ENCODE peak calls at places on chromosomes 12 and 14, in nine cellular contexts. F, B, V, X, Q, J, T, N and H are unnamed samples.

GRCh38 chr12:106288510-106289195 is 13.9 kb upstream of the TCP11L2 start:
- DNase-seq in F (peak; percentile 84), B (peak; percentile 84), V (peak; percentile 97), X (no peak), Q (peak; percentile 31), J (no peak), T (peak; percentile 72), N (no peak), H (no peak)

GRCh38 chr14:92496458-92496857 is 17.1 kb upstream of the RIN3 start:
- DNase-seq in F (no peak), B (no peak), V (no peak), X (no peak), Q (no peak), J (no peak), T (no peak), N (no peak), H (no peak)

GRCh38 chr14:54169254-54169924 is 212.8 kb upstream of the BMP4 start:
- DNase-seq in F (no peak), B (no peak), V (peak; percentile 10), X (no peak), Q (no peak), J (no peak), T (peak; percentile 99), N (no peak), H (no peak)

GRCh38 chr12:12441891-12442461 is 85.1 kb downstream of the BORCS5 start:
- DNase-seq in F (no peak), B (no peak), V (peak; percentile 39), X (no peak), Q (no peak), J (no peak), T (no peak), N (no peak), H (no peak)

GRCh38 chr14:101411151-101411550 is 150.1 kb upstream of the DIO3 start:
- DNase-seq in F (no peak), B (no peak), V (no peak), X (no peak), Q (no peak), J (no peak), T (no peak), N (no peak), H (no peak)

GRCh38 chr12:38956337-38956736 is 50.9 kb upstream of the CPNE8 start:
- DNase-seq in F (no peak), B (peak; percentile 76), V (no peak), X (no peak), Q (no peak), J (no peak), T (no peak), N (no peak), H (no peak)

GRCh38 chr12:131608740-131609665 is 101.9 kb upstream of the SFSWAP start:
- DNase-seq in F (no peak), B (no peak), V (peak; percentile 7), X (peak; percentile 50), Q (peak; percentile 94), J (peak; percentile 52), T (peak; percentile 64), N (peak; percentile 66), H (peak; percentile 75)

GRCh38 chr14:77988096-77988870 is 181.9 kb upstream of the NRXN3 start:
- DNase-seq in F (no peak), B (no peak), V (no peak), X (no peak), Q (peak; percentile 16), J (no peak), T (no peak), N (peak; percentile 35), H (no peak)

GRCh38 chr12:129075451-129076208 is 222.4 kb downstream of the GLT1D1 start:
- DNase-seq in F (no peak), B (no peak), V (no peak), X (no peak), Q (no peak), J (no peak), T (no peak), N (no peak), H (no peak)

GRCh38 chr14:104651876-104652260 is 37.5 kb upstream of the INF2 start:
- DNase-seq in F (no peak), B (no peak), V (no peak), X (no peak), Q (peak; percentile 54), J (no peak), T (no peak), N (no peak), H (no peak)
- TF ChIP-seq CTCF in F (no peak), B (no peak), V (no peak), X (no peak), Q (peak; percentile 40), J (no peak), T (no peak), N (no peak), H (no peak)

DNA sequence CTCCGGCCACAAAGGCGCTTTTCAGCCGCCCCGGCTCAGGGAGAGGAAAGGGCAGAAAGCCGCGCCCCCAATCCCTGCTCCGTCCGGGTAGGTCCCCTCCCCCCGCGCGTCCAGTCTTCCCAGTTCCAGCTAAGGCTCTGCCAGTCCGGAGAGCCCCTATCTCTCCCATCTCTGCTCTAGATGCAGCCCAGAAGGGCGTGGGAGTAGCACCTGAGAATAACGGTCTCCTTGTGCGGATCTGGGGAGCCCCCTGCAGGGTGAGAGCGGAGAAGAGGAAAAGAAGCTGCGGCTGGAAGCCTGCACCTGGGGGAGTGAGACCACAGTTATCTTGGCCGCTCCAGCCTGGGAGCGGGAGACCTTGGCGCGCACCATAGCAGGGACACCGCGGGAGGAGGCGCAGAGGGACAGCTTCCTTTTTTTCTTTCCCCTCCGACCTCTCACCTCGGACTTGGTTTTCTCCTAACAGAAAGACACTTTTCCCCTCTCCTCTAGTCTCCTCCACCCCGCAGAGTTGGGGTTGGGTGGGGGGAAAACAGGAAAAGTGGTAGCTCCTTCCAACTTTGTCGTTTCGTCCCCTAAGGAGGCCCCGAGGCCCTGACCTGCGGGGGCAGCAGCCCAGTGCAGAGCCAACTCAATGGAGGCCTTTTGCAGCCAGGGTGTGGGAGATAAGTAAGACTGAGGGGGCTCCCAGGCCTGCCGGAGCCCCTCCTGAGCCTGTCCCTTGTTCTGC is 2.4 kb downstream of the DHH start:
- DNase-seq in F (no peak), B (no peak), V (peak; percentile 30), X (peak; percentile 58), Q (peak; percentile 92), J (peak; percentile 35), T (no peak), N (no peak), H (peak; percentile 86)
- TF ChIP-seq CTCF in F (peak; percentile 65), B (peak; percentile 78), V (peak; percentile 43), X (peak; percentile 77), Q (peak; percentile 69), J (peak; percentile 55), T (peak; percentile 55), N (no peak), H (peak; percentile 62)

DNA sequence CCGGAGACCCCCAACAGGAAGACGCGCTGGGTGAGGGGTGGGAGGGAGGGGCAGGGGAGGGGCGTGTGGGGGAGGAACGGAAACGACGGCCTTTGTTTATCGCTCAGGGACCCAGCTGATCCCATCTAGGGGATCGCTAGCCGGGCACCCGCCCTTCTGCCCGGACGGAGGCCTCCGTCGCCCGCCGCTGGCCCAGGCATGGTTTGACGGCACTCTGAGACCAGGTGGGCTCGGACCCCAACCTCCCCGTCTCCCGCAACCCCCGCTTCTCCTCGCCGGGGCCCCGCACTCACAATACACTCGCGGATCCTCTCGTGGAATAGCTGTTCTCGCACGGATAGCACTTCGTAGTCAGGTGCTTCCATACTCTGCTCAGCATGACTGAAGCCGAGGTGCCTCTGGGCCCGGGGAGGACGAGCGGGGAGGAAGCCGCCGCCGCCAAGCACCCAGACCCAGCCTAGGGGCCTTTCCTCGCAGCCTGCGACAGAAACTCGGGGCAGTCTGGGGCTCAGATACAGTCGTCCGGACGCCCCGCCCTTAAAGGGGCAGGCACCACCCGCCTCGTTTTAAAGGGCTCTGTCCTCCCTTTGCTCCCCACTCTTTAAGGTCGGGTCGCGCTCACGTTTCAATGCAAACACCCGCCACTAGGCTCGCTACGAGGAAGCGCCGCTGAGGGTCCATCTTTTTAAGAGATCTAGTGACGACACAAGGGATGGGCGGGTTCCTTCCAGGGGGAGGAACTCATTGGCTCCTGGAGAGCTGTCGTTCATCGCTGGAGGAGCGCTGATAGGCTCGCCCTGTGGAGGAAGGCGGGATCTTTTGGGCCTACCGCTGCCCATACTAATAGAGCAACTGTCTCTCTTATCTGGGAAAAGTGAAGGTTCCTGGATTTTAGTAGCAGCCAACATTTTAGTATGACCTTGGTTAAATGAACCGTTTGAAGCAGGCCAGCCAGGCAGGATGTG is at the start of gene LMBR1L:
- DNase-seq in F (peak; percentile 95), B (peak; percentile 91), V (peak; percentile 98), X (peak; percentile 99), Q (peak; percentile 99), J (peak; percentile 86), T (peak; percentile 96), N (peak; percentile 99), H (peak; percentile 99)
- TF ChIP-seq CTCF in F (peak; percentile 59), B (peak; percentile 37), V (peak; percentile 54), X (peak; percentile 65), Q (peak; percentile 69), J (peak; percentile 55), T (peak; percentile 35), N (peak; percentile 61), H (no peak)

GRCh38 chr12:86373813-86374212 is 117.6 kb upstream of the MGAT4C start:
- DNase-seq in F (no peak), B (no peak), V (no peak), X (no peak), Q (no peak), J (no peak), T (no peak), N (no peak), H (no peak)

GRCh38 chr12:86379337-86379736 is 123.1 kb upstream of the MGAT4C start:
- DNase-seq in F (no peak), B (no peak), V (no peak), X (no peak), Q (no peak), J (no peak), T (no peak), N (no peak), H (no peak)

DNA sequence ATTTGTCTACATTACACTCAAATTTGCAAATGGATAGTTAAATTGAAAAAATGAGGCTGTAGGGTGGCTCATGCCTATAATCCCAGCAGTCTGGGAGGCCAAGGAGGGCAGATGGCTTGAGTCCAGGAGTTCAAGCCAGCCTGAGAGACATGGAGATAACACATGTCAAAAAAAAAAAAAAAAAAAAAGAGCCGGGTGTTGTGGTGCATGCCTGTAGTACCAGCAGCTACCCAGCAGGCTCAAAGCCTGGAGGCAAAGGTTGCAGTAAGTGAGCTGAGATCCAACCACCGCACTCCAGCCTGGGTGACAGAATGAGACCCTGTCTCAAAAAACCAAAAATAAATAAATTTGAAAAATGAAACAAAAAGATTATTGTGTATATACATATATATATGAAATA is 119.9 kb upstream of the MGAT4C start:
- DNase-seq in F (no peak), B (no peak), V (no peak), X (no peak), Q (peak; percentile 80), J (no peak), T (no peak), N (no peak), H (no peak)
- TF ChIP-seq CTCF in F (peak; percentile 8), B (no peak), V (no peak), X (no peak), Q (peak; percentile 67), J (peak; percentile 30), T (no peak), N (no peak), H (no peak)

DNA sequence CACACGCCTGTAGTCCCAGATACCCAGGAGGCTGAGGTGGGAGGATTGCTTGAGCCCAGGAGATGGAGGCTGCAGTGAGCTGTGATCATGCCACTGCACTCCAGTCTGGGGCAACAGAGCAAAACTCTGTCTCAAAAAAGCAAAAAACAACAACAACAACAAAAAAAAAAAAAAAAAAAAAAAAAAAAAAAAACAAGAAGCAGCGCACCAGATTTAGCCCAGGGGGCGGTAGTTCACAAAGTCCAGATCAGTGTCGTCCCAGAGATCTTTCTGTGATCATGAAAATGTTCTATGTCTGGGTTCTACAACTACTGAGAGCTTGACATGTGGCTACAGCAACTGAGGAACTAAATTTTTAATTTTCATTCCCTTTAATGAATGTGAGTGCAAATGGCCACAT is 27.4 kb downstream of the OAS2 start:
- DNase-seq in F (no peak), B (no peak), V (no peak), X (peak; percentile 48), Q (peak; percentile 67), J (no peak), T (no peak), N (no peak), H (no peak)
- TF ChIP-seq CTCF in F (peak; percentile 25), B (peak; percentile 18), V (peak; percentile 11), X (peak; percentile 69), Q (peak; percentile 74), J (peak; percentile 48), T (peak; percentile 42), N (no peak), H (no peak)